ENCODE peak calls at places on chromosome 9, in four cellular contexts. V is mesendoderm, W is H1, S is H9. O is an unnamed sample.
A peak's percentile ranks its signal among the peaks of the same experiment; 100 is the strongest.

GRCh38 chr9:2017459-2018161 is 2.5 kb downstream of the SMARCA2 start:
- DNase-seq in V (peak; percentile 45), W (peak; percentile 76), S (peak; percentile 52), O (peak; percentile 80)

GRCh38 chr9:27192291-27192960 is 83.4 kb downstream of the TEK start:
- DNase-seq in V (no peak), W (no peak), S (no peak), O (no peak)

GRCh38 chr9:134328841-134329575 is 2.8 kb downstream of the RXRA start:
- DNase-seq in V (no peak), W (no peak), S (no peak), O (peak; percentile 37)

GRCh38 chr9:124574944-124575343 is 67.7 kb upstream of the NR5A1 start:
- DNase-seq in V (no peak), W (no peak), S (no peak), O (no peak)

GRCh38 chr9:121473229-121473628 is 26.4 kb downstream of the GGTA1 start:
- DNase-seq in V (no peak), W (no peak), S (no peak), O (no peak)

GRCh38 chr9:106156462-106156861 is 462.1 kb downstream of the TMEM38B start:
- DNase-seq in V (no peak), W (no peak), S (no peak), O (no peak)

GRCh38 chr9:134332841-134333233 is 6.6 kb downstream of the RXRA start:
- DNase-seq in V (no peak), W (no peak), S (no peak), O (no peak)

GRCh38 chr9:105244996-105245719 is 707 bp downstream of the SLC44A1 start:
- DNase-seq in V (peak; percentile 90), W (peak; percentile 86), S (peak; percentile 90), O (peak; percentile 44)

GRCh38 chr9:3040761-3041160 is 196.9 kb upstream of the PUM3 start:
- DNase-seq in V (no peak), W (no peak), S (no peak), O (no peak)

GRCh38 chr9:97237311-97237786 is 70.1 kb upstream of the CCDC180 start:
- DNase-seq in V (peak; percentile 56), W (peak; percentile 52), S (peak; percentile 37), O (no peak)

GRCh38 chr9:91376239-91376638 is 14.5 kb upstream of the AUH start:
- DNase-seq in V (no peak), W (no peak), S (no peak), O (no peak)

GRCh38 chr9:129458663-129459549 is 162.0 kb downstream of the C9orf50 start:
- DNase-seq in V (peak; percentile 44), W (no peak), S (no peak), O (no peak)

GRCh38 chr9:116873441-116873840 is 186.3 kb downstream of the TRIM32 start:
- DNase-seq in V (no peak), W (no peak), S (no peak), O (no peak)

GRCh38 chr9:27110181-27110580 is 1.2 kb downstream of the TEK start:
- DNase-seq in V (no peak), W (no peak), S (no peak), O (no peak)

GRCh38 chr9:100104314-100104713 is 5.3 kb downstream of the INVS start:
- DNase-seq in V (peak; percentile 21), W (no peak), S (no peak), O (peak; percentile 85)

GRCh38 chr9:113940077-113940476 is 64.0 kb downstream of the ZNF618 start:
- DNase-seq in V (no peak), W (no peak), S (no peak), O (no peak)
- H3K79me2 ChIP-seq in V (peaks cover 5% of the 10 kb centered on the region), W (peaks cover 11% of the 10 kb centered on the region), S (peaks cover 2% of the 10 kb centered on the region), O (no peaks in the 10 kb centered on the region)

DNA sequence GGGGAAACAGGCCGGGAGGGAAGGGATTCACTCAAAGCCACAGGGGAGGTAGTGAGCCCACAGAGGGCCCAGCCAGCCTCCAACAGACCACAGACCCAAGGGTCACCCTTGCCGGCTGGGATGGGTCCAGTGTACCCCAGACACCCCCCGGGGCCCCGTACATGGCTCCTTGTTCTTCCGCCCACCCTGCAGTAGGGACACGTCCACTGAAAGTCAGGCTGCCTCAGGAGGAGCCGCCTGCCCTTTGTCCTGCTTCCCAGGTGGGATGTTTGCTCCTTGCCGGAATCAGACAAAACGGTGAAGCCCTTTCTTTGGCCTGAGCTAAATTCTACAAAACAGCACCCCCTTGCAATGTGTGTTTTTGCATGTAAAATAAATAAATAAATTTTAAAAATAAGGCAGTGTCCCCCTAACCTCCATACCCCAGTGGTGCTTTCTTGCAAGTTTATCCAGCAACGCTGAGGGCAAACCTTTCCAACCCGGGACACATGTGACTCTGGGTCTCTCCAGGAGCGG is 25.8 kb downstream of the LHX3 start:
- DNase-seq in V (no peak), W (peak; percentile 52), S (no peak), O (no peak)
- H3K9ac ChIP-seq in V (no peak overlapping the region), W (no peak overlapping the region), S (no peak overlapping the region), O (no peak overlapping the region)

GRCh38 chr9:16294371-16294770 is 576.1 kb downstream of the BNC2 start:
- DNase-seq in V (no peak), W (no peak), S (peak; percentile 17), O (no peak)
- H2AK5ac ChIP-seq in V (no peak overlapping the region), W (no peak overlapping the region), S (no peak overlapping the region), O (no peak overlapping the region)

GRCh38 chr9:135896626-135897025 is 10.7 kb downstream of the CAMSAP1 start:
- DNase-seq in V (no peak), W (no peak), S (no peak), O (no peak)
- H3K79me2 ChIP-seq in V (peaks cover 87% of the 10 kb centered on the region), W (peaks cover 100% of the 10 kb centered on the region), S (peaks cover 72% of the 10 kb centered on the region), O (peaks cover 4% of the 10 kb centered on the region)

GRCh38 chr9:29393064-29393463 is 1819.8 kb upstream of the C9orf72 start:
- DNase-seq in V (no peak), W (no peak), S (no peak), O (no peak)

GRCh38 chr9:29394855-29395254 is 1821.6 kb upstream of the C9orf72 start:
- DNase-seq in V (no peak), W (no peak), S (no peak), O (no peak)

DNA sequence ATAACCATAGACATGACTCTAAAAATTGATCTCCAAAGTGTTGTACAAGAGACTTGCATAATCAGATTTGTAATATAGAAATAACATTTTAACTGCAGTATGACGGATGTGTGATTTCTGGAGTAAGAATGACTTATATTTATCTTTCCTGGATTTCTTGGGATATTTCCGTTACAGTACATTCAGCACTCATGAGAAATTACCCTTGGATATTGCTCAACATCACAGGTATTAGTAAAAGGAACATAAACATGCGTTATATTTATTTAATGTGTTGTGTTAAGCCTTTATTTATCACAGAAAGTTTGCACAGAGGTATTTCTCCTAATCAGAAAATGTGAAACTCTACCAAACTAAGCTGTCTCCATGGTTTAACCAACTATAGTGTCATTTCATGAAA is 1823.9 kb upstream of the C9orf72 start:
- DNase-seq in V (no peak), W (no peak), S (no peak), O (no peak)
- H3K9ac ChIP-seq in V (no peak overlapping the region), W (no peak overlapping the region), S (no peak overlapping the region), O (no peak overlapping the region)

GRCh38 chr9:78289474-78289873 is 7.5 kb upstream of the PSAT1 start:
- DNase-seq in V (no peak), W (no peak), S (no peak), O (no peak)

GRCh38 chr9:78288214-78288892 is 8.6 kb upstream of the PSAT1 start:
- DNase-seq in V (no peak), W (no peak), S (no peak), O (peak; percentile 18)

GRCh38 chr9:78286946-78287388 is 10.0 kb upstream of the PSAT1 start:
- DNase-seq in V (no peak), W (no peak), S (no peak), O (no peak)

GRCh38 chr9:78280982-78281668 is 15.8 kb upstream of the PSAT1 start:
- DNase-seq in V (no peak), W (no peak), S (no peak), O (no peak)

GRCh38 chr9:78286125-78286524 is 10.8 kb upstream of the PSAT1 start:
- DNase-seq in V (no peak), W (no peak), S (no peak), O (no peak)
- H2AK5ac ChIP-seq in V (no peak overlapping the region), W (no peak overlapping the region), S (no peak overlapping the region), O (no peak overlapping the region)

DNA sequence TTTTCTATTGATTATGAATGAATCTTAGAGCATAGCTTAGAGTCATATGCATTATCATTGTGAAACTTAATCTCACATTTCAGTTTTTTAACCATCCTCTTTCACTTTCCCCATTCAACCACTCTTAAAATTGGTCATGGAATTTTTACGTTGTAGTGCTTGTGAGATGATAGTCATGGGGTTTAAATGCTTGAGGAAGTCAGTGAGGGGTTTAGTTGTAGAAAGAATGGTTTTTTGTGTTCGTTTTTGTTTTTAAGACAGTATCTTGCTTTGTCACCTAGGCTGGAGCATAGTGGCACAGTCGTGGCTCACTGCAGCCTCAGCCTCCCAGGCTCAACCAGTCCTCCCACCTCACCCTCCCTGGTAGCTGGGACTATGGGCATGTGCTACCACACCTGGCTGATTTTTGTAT is 19.6 kb downstream of the UGCG start:
- DNase-seq in V (no peak), W (no peak), S (no peak), O (no peak)
- H3K79me2 ChIP-seq in V (peaks cover 25% of the 10 kb centered on the region), W (peaks cover 55% of the 10 kb centered on the region), S (peaks cover 5% of the 10 kb centered on the region), O (no peaks in the 10 kb centered on the region)

DNA sequence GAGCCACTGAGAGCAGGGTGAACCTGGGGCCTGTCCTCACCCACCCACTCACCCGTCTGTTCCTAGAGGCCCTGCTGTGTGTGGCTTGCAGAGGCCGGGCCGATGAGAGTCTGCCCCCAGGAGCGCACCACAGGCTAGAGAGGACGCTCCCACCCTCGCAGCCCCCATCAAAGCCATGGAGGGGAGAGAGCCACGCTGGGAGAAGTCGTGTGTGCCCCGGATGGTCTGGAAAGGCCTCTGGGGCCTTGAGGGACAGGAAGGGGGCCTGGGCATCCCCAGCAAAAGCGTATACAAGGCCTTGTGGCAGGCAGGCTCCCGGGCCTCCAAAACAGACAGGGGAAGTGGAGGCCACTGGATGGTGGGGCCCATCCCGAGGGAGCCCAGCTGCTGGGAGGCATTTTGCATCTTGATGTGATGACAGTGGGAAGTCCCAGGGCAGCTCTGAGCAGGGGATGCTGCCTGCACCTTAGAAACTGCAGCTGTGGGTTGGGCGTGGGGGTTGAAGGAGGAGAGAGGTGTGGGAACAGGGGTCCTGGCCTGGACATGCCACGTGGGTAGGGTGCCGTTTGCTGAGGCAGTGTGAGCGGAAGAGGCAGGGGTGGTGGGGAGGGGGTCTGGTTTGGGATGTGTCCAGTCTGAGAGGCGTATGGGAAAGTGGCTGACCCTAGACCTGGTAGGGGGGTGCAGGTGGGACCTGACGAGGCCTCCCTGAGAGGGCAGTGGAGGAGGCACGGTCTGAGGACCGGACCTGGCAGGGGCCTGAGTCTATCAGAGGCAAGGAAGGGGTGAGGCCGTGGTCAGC is 43.0 kb upstream of the NOTCH1 start:
- DNase-seq in V (peak; percentile 43), W (no peak), S (no peak), O (no peak)
- H3K9ac ChIP-seq in V (peak overlapping the region; percentile 64), W (peak overlapping the region; percentile 52), S (peak overlapping the region; percentile 2), O (no peak overlapping the region)

O was measured in trophoblast cell.